ENCODE peak calls at places on chromosomes 1 and 21, in five cellular contexts. B is choroid plexus epithelial cell, R is Panc1, V is HFF-Myc, K is fibroblast of the aortic adventitia. M is an unnamed sample.
A peak's percentile ranks its signal among the peaks of the same experiment; 100 is the strongest.

GRCh38 chr1:7915826-7916225 is 24.8 kb downstream of the TNFRSF9 start:
- DNase-seq in B (no peak), V (no peak), K (no peak), R (no peak), M (no peak)

GRCh38 chr1:116289219-116289618 is 83.8 kb upstream of the ATP1A1 start:
- DNase-seq in K (peak; percentile 2), V (no peak), R (no peak), B (no peak), M (peak; percentile 44)

GRCh38 chr1:84991097-84991890 is 5.6 kb downstream of the MCOLN2 start:
- DNase-seq in B (no peak), K (no peak), V (no peak), R (no peak), M (no peak)

GRCh38 chr21:29549614-29550013 is 250.9 kb downstream of the BACH1 start:
- DNase-seq in K (no peak), V (no peak), B (no peak), R (no peak), M (no peak)

GRCh38 chr1:228494391-228494790 is 7.2 kb downstream of the RNF187 start:
- DNase-seq in V (no peak), R (no peak), K (no peak), B (no peak), M (no peak)

GRCh38 chr1:200217703-200218102 is 190.2 kb downstream of the NR5A2 start:
- DNase-seq in R (no peak), B (no peak), V (no peak), K (no peak), M (no peak)

GRCh38 chr1:93638307-93638847 is 43.3 kb downstream of the BCAR3 start:
- DNase-seq in R (no peak), K (no peak), B (peak; percentile 53), V (no peak), M (no peak)

GRCh38 chr1:9294440-9294773 is 1.7 kb downstream of the SPSB1 start:
- DNase-seq in V (no peak), K (peak; percentile 83), B (peak; percentile 68), R (no peak), M (peak; percentile 90)

GRCh38 chr1:185835191-185835590 is 101.0 kb downstream of the HMCN1 start:
- DNase-seq in V (no peak), K (no peak), R (no peak), B (no peak), M (no peak)

GRCh38 chr1:149936992-149937705 is 470 bp upstream of the MTMR11 start:
- DNase-seq in V (peak; percentile 36), R (no peak), K (peak; percentile 53), B (peak; percentile 80), M (peak; percentile 74)

GRCh38 chr21:42668620-42669019 is 15.2 kb downstream of the PDE9A start:
- DNase-seq in K (no peak), R (no peak), B (no peak), V (no peak), M (no peak)

GRCh38 chr1:31792116-31792515 is 23.7 kb downstream of the SPOCD1 start:
- DNase-seq in V (no peak), R (no peak), B (no peak), K (no peak), M (no peak)

GRCh38 chr21:34319585-34319984 is 44.2 kb upstream of the KCNE2 start:
- DNase-seq in B (no peak), R (no peak), K (no peak), V (no peak), M (no peak)

DNA sequence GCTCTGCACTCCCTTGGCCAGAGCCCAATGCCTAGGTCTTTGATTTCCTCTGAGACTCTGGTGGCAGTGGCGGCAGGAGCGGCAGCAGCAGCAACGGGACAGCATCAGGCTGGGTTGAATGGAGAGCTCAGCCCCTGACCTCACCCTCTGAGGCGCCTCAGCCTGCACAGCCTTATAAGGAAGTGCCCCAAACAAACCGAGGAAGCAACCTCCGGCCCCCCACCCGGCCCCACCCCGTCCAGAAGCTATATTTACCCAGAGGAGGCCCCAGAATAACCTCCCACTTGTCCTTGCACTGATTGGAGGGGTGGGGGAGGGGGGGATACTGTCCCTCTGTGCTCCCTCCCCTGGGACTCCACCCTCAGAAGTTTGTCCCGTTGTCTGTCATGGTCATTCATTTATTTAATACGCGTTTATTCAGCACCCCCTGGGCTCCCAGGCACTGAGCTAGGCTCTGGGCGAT is 12.2 kb downstream of the NES start:
- DNase-seq in K (no peak), B (no peak), R (no peak), V (no peak), M (peak; percentile 70)
- H3K4me3 ChIP-seq in K (no peak overlapping the region), B (no peak overlapping the region), R (no peak overlapping the region), V (no peak overlapping the region), M (no peak overlapping the region)

DNA sequence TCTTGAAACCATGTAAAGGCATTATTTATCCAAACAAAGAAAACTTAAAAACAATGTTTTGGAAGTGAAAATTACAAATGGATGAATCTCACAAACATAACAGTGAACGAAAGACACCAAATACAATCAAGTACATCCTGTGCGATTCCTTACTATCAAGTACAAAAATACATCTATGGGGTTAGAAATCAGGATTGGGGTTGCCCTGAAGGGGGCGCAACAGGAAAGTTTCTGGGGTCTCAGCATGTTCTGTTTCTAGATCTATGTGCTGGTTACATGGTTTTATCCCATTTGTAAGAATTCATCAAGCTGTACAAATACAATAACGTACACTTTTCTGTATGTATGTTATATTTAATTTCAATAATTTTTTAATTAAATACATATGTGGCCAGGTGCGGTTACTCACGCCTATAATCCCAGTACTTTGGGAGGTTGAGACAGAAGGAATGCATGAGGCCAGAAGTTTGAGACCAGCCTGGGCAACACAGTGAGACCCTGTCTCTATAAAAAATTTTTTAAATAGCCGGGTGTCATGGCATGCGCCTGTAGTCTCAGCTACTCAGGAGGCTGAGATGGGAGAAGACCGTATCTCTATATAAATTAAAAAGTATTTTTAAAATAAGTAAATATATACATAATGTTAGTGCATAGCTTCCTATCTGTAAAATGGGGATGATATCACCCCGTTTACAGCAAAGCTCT is 121.5 kb upstream of the SOD1 start:
- DNase-seq in K (no peak), R (no peak), V (no peak), B (no peak), M (no peak)
- TF ChIP-seq CTCF in K (no peak), R (no peak), V (peak; percentile 10), B (peak; percentile 35), M (no peak)

DNA sequence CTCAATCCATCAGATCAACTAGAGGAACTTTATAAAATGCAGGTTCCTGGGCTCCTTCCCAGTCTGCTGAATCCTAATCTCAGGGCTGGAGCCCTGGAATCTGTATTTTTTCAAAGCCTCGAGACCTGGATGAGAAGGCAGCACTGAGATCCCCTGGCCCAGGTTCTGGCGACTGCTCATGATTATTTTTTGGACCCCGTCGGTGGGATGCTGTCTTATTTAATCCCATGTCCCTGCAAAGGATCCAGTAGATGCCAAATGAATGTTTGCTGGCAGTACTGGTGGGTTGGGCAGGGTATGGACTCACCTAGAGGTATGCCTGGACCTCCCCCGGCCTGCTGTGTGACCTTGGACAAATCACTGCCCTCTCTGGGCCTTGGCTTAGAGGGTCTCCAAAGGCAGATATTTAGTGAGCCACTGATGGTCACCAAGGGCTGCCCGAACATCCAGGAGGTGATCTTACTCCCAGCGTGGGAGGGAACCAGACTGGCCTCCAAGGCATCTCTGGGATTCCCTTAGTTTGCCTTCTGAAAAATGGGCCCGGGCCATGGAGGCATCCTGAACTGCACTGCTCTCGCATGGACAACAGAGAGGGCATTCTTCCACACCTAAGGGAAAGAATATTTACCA is 91.6 kb upstream of the RUNX3 start:
- DNase-seq in R (no peak), B (no peak), V (no peak), K (no peak), M (no peak)
- H3K4me3 ChIP-seq in R (no peak overlapping the region), B (no peak overlapping the region), V (no peak overlapping the region), K (no peak overlapping the region), M (no peak overlapping the region)

GRCh38 chr1:40628903-40629292 is 36.6 kb downstream of the RIMS3 start:
- DNase-seq in V (no peak), K (no peak), B (no peak), R (no peak), M (no peak)

GRCh38 chr1:40633563-40634376 is 31.7 kb downstream of the RIMS3 start:
- DNase-seq in R (no peak), K (no peak), B (peak; percentile 26), V (no peak), M (no peak)

GRCh38 chr1:40626383-40626770 is 39.1 kb downstream of the RIMS3 start:
- DNase-seq in K (no peak), V (no peak), R (no peak), B (no peak), M (no peak)

GRCh38 chr1:40627987-40628902 is 37.2 kb downstream of the RIMS3 start:
- DNase-seq in V (no peak), R (no peak), B (no peak), K (no peak), M (no peak)

GRCh38 chr1:40630488-40631223 is 34.8 kb downstream of the RIMS3 start:
- DNase-seq in R (no peak), K (peak; percentile 9), V (no peak), B (peak; percentile 67), M (peak; percentile 36)
- TF ChIP-seq CTCF in R (peak; percentile 72), K (peak; percentile 41), V (peak; percentile 61), B (peak; percentile 81), M (peak; percentile 43)

GRCh38 chr21:17610862-17611261 is 1.8 kb downstream of the BTG3 start:
- DNase-seq in V (no peak), K (no peak), B (peak; percentile 38), R (no peak), M (peak; percentile 16)
- H3K4me3 ChIP-seq in V (peak overlapping the region; percentile 95), K (peak overlapping the region; percentile 83), B (peak overlapping the region; percentile 88), R (peak overlapping the region; percentile 79), M (peak overlapping the region; percentile 81)

DNA sequence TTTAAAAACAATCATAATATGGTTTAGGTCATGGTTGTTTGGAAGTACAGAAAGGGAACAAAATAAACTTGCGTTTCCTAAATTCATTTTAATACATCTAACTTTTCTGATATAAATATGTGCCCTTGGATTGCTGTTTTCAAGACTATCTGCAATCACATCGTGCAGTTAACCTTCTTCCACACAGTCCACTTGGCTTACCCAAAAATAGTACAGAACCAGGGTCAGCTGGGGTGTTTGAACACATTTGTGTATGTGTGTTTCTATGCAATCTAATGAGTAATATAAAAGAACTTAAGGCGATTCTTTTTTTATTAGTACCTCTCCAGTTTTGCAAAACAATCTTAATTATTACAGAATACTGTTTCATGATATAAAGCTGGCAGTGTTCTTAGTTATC is 19.9 kb downstream of the SAMSN1 start:
- DNase-seq in B (no peak), K (no peak), V (no peak), R (no peak), M (no peak)
- TF ChIP-seq CTCF in B (no peak), K (no peak), V (no peak), R (no peak), M (no peak)

GRCh38 chr1:182602945-182603645 is 1.1 kb downstream of the RGS16 start:
- DNase-seq in V (no peak), R (no peak), B (no peak), K (peak; percentile 55), M (no peak)
- H3K4me3 ChIP-seq in V (peak overlapping the region; percentile 78), R (peak overlapping the region; percentile 35), B (no peak overlapping the region), K (peak overlapping the region; percentile 79), M (peak overlapping the region; percentile 65)

GRCh38 chr1:182301026-182301436 is 90.6 kb downstream of the GLUL start:
- DNase-seq in V (no peak), K (no peak), B (no peak), R (no peak), M (no peak)

GRCh38 chr1:182301467-182302198 is 90.0 kb downstream of the GLUL start:
- DNase-seq in K (peak; percentile 51), B (peak; percentile 35), R (no peak), V (no peak), M (peak; percentile 79)

GRCh38 chr1:182304218-182305016 is 87.2 kb downstream of the GLUL start:
- DNase-seq in V (no peak), B (no peak), R (no peak), K (no peak), M (no peak)

GRCh38 chr1:182305861-182306260 is 85.7 kb downstream of the GLUL start:
- DNase-seq in B (no peak), R (no peak), K (no peak), V (no peak), M (no peak)

GRCh38 chr1:182303778-182304177 is 87.8 kb downstream of the GLUL start:
- DNase-seq in K (no peak), B (no peak), V (no peak), R (no peak), M (peak; percentile 51)
- TF ChIP-seq CTCF in K (no peak), B (no peak), V (no peak), R (no peak), M (no peak)